ENCODE peak calls at places on chromosome X, in six cellular contexts. M is left ventricle myocardium inferior; C is stimulated activated CD8-positive, alpha-beta memory T cell treated with anti-CD3 and anti-CD28 coated beads, Interleukin-12 subunit alpha, Interleukin-12 subunit beta, amount 100 ng/mL, for 4 hours; G is left kidney; F is activated CD8-positive, alpha-beta memory T cell treated with anti-CD3 and anti-CD28 coated beads for 48 hours; U is mammary epithelial cell. K is an unnamed sample.
A peak's percentile ranks its signal among the peaks of the same experiment; 100 is the strongest.

GRCh38 chrX:7059214-7059838 is 88.2 kb upstream of the STS start:
- DNase-seq in M (no peak), C (no peak), G (no peak), F (no peak), U (no peak), K (peak; percentile 9)

GRCh38 chrX:44439242-44439641 is 95.8 kb upstream of the EFHC2 start:
- DNase-seq in M (no peak), C (no peak), G (no peak), F (no peak), U (no peak), K (no peak)

GRCh38 chrX:17553451-17553850 is 178.5 kb downstream of the NHS start:
- DNase-seq in M (no peak), C (no peak), G (peak; percentile 31), F (no peak), U (peak; percentile 90), K (no peak)

GRCh38 chrX:107669276-107669675 is 41.0 kb downstream of the PRPS1 start:
- DNase-seq in M (no peak), C (no peak), G (peak; percentile 15), F (no peak), U (no peak), K (no peak)

GRCh38 chrX:74656079-74656745 is 41.8 kb upstream of the RLIM start:
- DNase-seq in M (no peak), C (no peak), G (no peak), F (no peak), U (no peak), K (no peak)

GRCh38 chrX:40100141-40100536 is 2.4 kb upstream of the BCOR start:
- DNase-seq in M (peak; percentile 31), C (no peak), G (peak; percentile 34), F (no peak), U (peak; percentile 20), K (no peak)

GRCh38 chrX:110318664-110318968 is 731 bp upstream of the AMMECR1 start:
- DNase-seq in M (no peak), C (no peak), G (no peak), F (no peak), U (no peak), K (no peak)

GRCh38 chrX:17535229-17535628 is 160.2 kb downstream of the NHS start:
- DNase-seq in M (no peak), C (no peak), G (no peak), F (peak; percentile 7), U (peak; percentile 32), K (no peak)

GRCh38 chrX:153400146-153401132 is 711 bp downstream of the PNMA6E start:
- DNase-seq in M (no peak), C (no peak), G (no peak), F (peak; percentile 23), U (no peak), K (peak; percentile 39)

GRCh38 chrX:9816094-9816700 is 30.0 kb downstream of the SHROOM2 start:
- DNase-seq in M (no peak), C (no peak), G (no peak), F (no peak), U (no peak), K (no peak)

GRCh38 chrX:928606-929005 is 283.8 kb downstream of the CRLF2 start:
- DNase-seq in M (no peak), C (no peak), G (no peak), F (no peak), U (no peak), K (no peak)

GRCh38 chrX:7088968-7089615 is 58.4 kb upstream of the STS start:
- DNase-seq in M (no peak), C (peak; percentile 35), G (peak; percentile 32), F (peak; percentile 19), U (no peak), K (no peak)

K was measured in GM18507.